ENCODE peak calls at places on chromosome 15, in eight cellular contexts. H, V, N, T, C, D, W and I are unnamed samples.

GRCh38 chr15:43792761-43793493 is 807 bp downstream of the SERF2 start:
- DNase-seq in H (no peak), V (peak), N (peak), T (peak), C (peak), D (peak), W (peak), I (no peak)

GRCh38 chr15:58473720-58474119 is 41.9 kb downstream of the LIPC start:
- DNase-seq in H (no peak), V (peak), N (no peak), T (no peak), C (no peak), D (no peak), W (no peak), I (no peak)

GRCh38 chr15:33865416-33865815 is 102.9 kb upstream of the CHRM5 start:
- DNase-seq in H (no peak), V (peak), N (no peak), T (no peak), C (no peak), D (no peak), W (no peak), I (no peak)

GRCh38 chr15:67838789-67839332 is 984 bp downstream of the RNU6-1 start:
- DNase-seq in H (no peak), V (peak), N (no peak), T (peak), C (peak), D (no peak), W (peak), I (peak)

GRCh38 chr15:66650433-66650832 is 51.6 kb upstream of the SMAD6 start:
- DNase-seq in H (no peak), V (peak), N (no peak), T (no peak), C (no peak), D (no peak), W (no peak), I (no peak)

GRCh38 chr15:38528279-38528678 is 36.3 kb downstream of the RASGRP1 start:
- DNase-seq in H (no peak), V (no peak), N (no peak), T (no peak), C (no peak), D (no peak), W (no peak), I (no peak)

GRCh38 chr15:42324308-42324707 is 35.0 kb upstream of the CAPN3 start:
- DNase-seq in H (no peak), V (no peak), N (no peak), T (no peak), C (no peak), D (no peak), W (no peak), I (no peak)

GRCh38 chr15:78054518-78054917 is 23.0 kb downstream of the TBC1D2B start:
- DNase-seq in H (no peak), V (no peak), N (no peak), T (no peak), C (no peak), D (no peak), W (no peak), I (peak)

GRCh38 chr15:78203346-78204225 is 30.8 kb downstream of the ACSBG1 start:
- DNase-seq in H (no peak), V (no peak), N (no peak), T (no peak), C (no peak), D (no peak), W (no peak), I (no peak)